ENCODE peak calls at places on chromosomes 12 and 14, in nine cellular contexts. A is cardiac muscle cell, O is IMR-90, M is suprapubic skin, F is spleen, T is right lobe of liver, U is ascending aorta, V is pancreas, N is left ventricle myocardium inferior. Q is an unnamed sample.

GRCh38 chr12:1697253-1697652 is 6.4 kb downstream of the ADIPOR2 start:
- DNase-seq in A (no peak), O (no peak), M (no peak), F (no peak), T (no peak), U (no peak), V (no peak), N (no peak), Q (no peak)

GRCh38 chr12:63845726-63846125 is 1.2 kb downstream of the SRGAP1 start:
- DNase-seq in A (peak; percentile 13), O (peak; percentile 54), M (no peak), F (no peak), T (no peak), U (no peak), V (no peak), N (no peak), Q (no peak)

GRCh38 chr12:124420972-124421674 is 126.2 kb downstream of the RFLNA start:
- DNase-seq in A (peak; percentile 85), O (no peak), M (no peak), F (no peak), T (no peak), U (peak; percentile 75), V (peak; percentile 77), N (peak; percentile 66), Q (no peak)

GRCh38 chr12:115500872-115501271 is 776.6 kb downstream of the MED13L start:
- DNase-seq in A (peak; percentile 12), O (peak; percentile 15), M (no peak), F (no peak), T (no peak), U (no peak), V (no peak), N (no peak), Q (no peak)

GRCh38 chr14:74863274-74863673 is 12.7 kb downstream of the PROX2 start:
- DNase-seq in A (no peak), O (no peak), M (no peak), F (peak; percentile 77), T (no peak), U (peak; percentile 66), V (no peak), N (no peak), Q (no peak)

GRCh38 chr12:118061876-118062791 is 1.2 kb upstream of the WSB2 start:
- DNase-seq in A (peak; percentile 47), O (peak; percentile 58), M (peak; percentile 81), F (peak; percentile 73), T (peak; percentile 56), U (peak; percentile 75), V (peak; percentile 39), N (peak; percentile 29), Q (peak; percentile 45)

GRCh38 chr12:130992979-130993538 is 39.4 kb downstream of the ADGRD1 start:
- DNase-seq in A (no peak), O (no peak), M (no peak), F (no peak), T (no peak), U (no peak), V (no peak), N (no peak), Q (no peak)

GRCh38 chr12:3554547-3555115 is 63.6 kb downstream of the PRMT8 start:
- DNase-seq in A (no peak), O (no peak), M (peak; percentile 64), F (no peak), T (no peak), U (no peak), V (no peak), N (no peak), Q (no peak)

GRCh38 chr14:95876769-95877490 is at the start of gene TUNAR:
- DNase-seq in A (peak; percentile 59), O (no peak), M (no peak), F (no peak), T (no peak), U (no peak), V (no peak), N (no peak), Q (no peak)

GRCh38 chr12:29593001-29593400 is 95.5 kb upstream of the OVCH1 start:
- DNase-seq in A (no peak), O (no peak), M (no peak), F (no peak), T (no peak), U (no peak), V (no peak), N (no peak), Q (no peak)

GRCh38 chr14:32820686-32821085 is 118.0 kb upstream of the NPAS3 start:
- DNase-seq in A (peak; percentile 26), O (no peak), M (no peak), F (no peak), T (no peak), U (no peak), V (no peak), N (peak; percentile 33), Q (no peak)

GRCh38 chr12:13112968-13113367 is 9.5 kb upstream of the GSG1 start:
- DNase-seq in A (no peak), O (no peak), M (no peak), F (no peak), T (no peak), U (no peak), V (no peak), N (no peak), Q (no peak)

GRCh38 chr12:11727133-11727664 is 77.7 kb downstream of the ETV6 start:
- DNase-seq in A (no peak), O (no peak), M (no peak), F (no peak), T (no peak), U (no peak), V (no peak), N (no peak), Q (no peak)

GRCh38 chr12:11724888-11725310 is 75.4 kb downstream of the ETV6 start:
- DNase-seq in A (peak; percentile 60), O (peak; percentile 56), M (no peak), F (no peak), T (no peak), U (no peak), V (no peak), N (no peak), Q (no peak)

GRCh38 chr12:11728154-11728755 is 78.8 kb downstream of the ETV6 start:
- DNase-seq in A (no peak), O (no peak), M (no peak), F (no peak), T (no peak), U (no peak), V (no peak), N (no peak), Q (no peak)

GRCh38 chr12:11725616-11726015 is 76.1 kb downstream of the ETV6 start:
- DNase-seq in A (no peak), O (peak; percentile 28), M (no peak), F (no peak), T (no peak), U (no peak), V (no peak), N (no peak), Q (no peak)

GRCh38 chr12:11726659-11727058 is 77.2 kb downstream of the ETV6 start:
- DNase-seq in A (no peak), O (no peak), M (no peak), F (no peak), T (no peak), U (no peak), V (no peak), N (no peak), Q (no peak)
- H3K4me1 ChIP-seq in A (peaks cover 55% of the 10 kb centered on the region), O (peaks cover 19% of the 10 kb centered on the region), M (peaks cover 59% of the 10 kb centered on the region), F (peaks cover 55% of the 10 kb centered on the region), T (no peaks in the 10 kb centered on the region), U (peaks cover 5% of the 10 kb centered on the region), V (peaks cover 67% of the 10 kb centered on the region), N (peaks cover 73% of the 10 kb centered on the region), Q (peaks cover 97% of the 10 kb centered on the region)

DNA sequence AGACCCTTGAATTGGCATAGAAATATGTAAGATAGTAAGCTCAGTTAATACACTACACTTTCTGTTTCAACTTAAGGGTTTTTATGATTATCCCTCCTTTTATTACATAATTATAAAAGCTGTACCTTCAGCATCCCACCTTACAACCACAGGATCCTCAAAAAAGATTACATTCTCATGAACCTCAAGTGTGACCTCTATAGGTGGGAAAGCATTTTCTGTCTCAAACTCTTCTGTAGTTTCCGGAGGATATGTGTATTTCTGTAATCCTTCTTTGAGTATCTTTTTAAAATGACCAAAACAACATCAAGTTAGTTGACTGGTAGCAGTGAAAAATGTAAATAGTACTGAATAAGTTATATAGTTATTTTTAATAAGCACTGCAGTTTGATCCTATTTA is 75.9 kb downstream of the DNAI7 start:
- DNase-seq in A (no peak), O (no peak), M (no peak), F (no peak), T (no peak), U (no peak), V (no peak), N (no peak), Q (no peak)
- TF ChIP-seq CTCF in A (no peak), O (no peak), M (no peak), F (no peak), T (no peak), U (no peak), V (no peak), N (no peak), Q (no peak)

GRCh38 chr14:64201931-64202330 is 92.2 kb downstream of the ESR2 start:
- DNase-seq in A (no peak), O (no peak), M (no peak), F (no peak), T (no peak), U (no peak), V (no peak), N (no peak), Q (no peak)

GRCh38 chr14:64203366-64204006 is 90.7 kb downstream of the ESR2 start:
- DNase-seq in A (no peak), O (no peak), M (no peak), F (no peak), T (no peak), U (no peak), V (no peak), N (no peak), Q (no peak)

GRCh38 chr14:64200170-64200569 is 94.0 kb downstream of the ESR2 start:
- DNase-seq in A (peak; percentile 64), O (no peak), M (no peak), F (no peak), T (no peak), U (no peak), V (no peak), N (peak; percentile 70), Q (no peak)

GRCh38 chr14:64202731-64203130 is 91.4 kb downstream of the ESR2 start:
- DNase-seq in A (no peak), O (no peak), M (no peak), F (no peak), T (no peak), U (no peak), V (no peak), N (no peak), Q (no peak)

DNA sequence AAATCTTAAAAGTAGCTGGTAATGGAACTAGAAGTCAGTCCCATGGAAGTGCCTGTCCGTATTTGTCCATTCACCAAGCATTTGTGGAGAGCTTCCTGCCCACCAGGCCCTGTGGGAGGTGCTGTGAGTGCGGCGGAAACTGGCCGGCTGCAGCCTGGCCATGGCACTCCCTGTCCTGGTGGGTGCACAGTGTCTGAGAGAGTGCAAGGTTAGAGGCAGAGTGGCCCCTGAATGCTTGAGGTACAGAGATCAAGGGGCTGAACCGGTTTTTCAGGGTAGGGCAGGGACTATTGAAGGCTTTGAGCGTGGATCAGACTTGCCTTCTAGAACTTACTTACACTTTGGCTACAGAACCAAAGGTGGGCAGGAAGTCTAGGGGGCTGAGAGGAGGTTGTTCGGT is 92.9 kb downstream of the ESR2 start:
- DNase-seq in A (no peak), O (no peak), M (no peak), F (no peak), T (no peak), U (no peak), V (no peak), N (no peak), Q (peak; percentile 54)
- H3K4me1 ChIP-seq in A (peaks cover 47% of the 10 kb centered on the region), O (peaks cover 5% of the 10 kb centered on the region), M (peaks cover 9% of the 10 kb centered on the region), F (peaks cover 18% of the 10 kb centered on the region), T (no peaks in the 10 kb centered on the region), U (no peaks in the 10 kb centered on the region), V (peaks cover 41% of the 10 kb centered on the region), N (peaks cover 62% of the 10 kb centered on the region), Q (peaks cover 22% of the 10 kb centered on the region)

GRCh38 chr12:16674885-16675284 is 68.9 kb upstream of the LMO3 start:
- DNase-seq in A (no peak), O (no peak), M (no peak), F (no peak), T (no peak), U (no peak), V (no peak), N (no peak), Q (no peak)
- TF ChIP-seq CTCF in A (no peak), O (no peak), M (no peak), F (no peak), T (no peak), U (no peak), V (no peak), N (no peak), Q (no peak)

Q was measured in stomach.